ENCODE peak calls at places on chromosome 22, in five cellular contexts. One of them, this sample, is unnamed.

GRCh38 chr22:38710352-38710751 is 4.6 kb downstream of the GTPBP1 start:
- DNase-seq in adrenal gland: no peak
- DNase-seq in fibroblast of lung: no peak
- DNase-seq in lung: no peak
- DNase-seq in mucosa of descending colon: no peak
- DNase-seq in this sample: no peak

GRCh38 chr22:37923927-37924326 is 17.8 kb downstream of the MICALL1 start:
- DNase-seq in adrenal gland: no peak
- DNase-seq in fibroblast of lung: no peak
- DNase-seq in lung: no peak
- DNase-seq in mucosa of descending colon: no peak
- DNase-seq in this sample: no peak

GRCh38 chr22:37331811-37332536 is 49.7 kb downstream of the CYTH4 start:
- DNase-seq in adrenal gland: no peak
- DNase-seq in fibroblast of lung: no peak
- DNase-seq in lung: no peak
- DNase-seq in mucosa of descending colon: no peak
- DNase-seq in this sample: no peak

GRCh38 chr22:30004689-30005088 is 75.6 kb upstream of the HORMAD2 start:
- DNase-seq in adrenal gland: no peak
- DNase-seq in fibroblast of lung: peak; percentile 19
- DNase-seq in lung: no peak
- DNase-seq in mucosa of descending colon: no peak
- DNase-seq in this sample: peak; percentile 66

GRCh38 chr22:33923660-33924246 is 3.5 kb upstream of the LARGE1 start:
- DNase-seq in adrenal gland: peak; percentile 70
- DNase-seq in fibroblast of lung: peak; percentile 59
- DNase-seq in lung: peak; percentile 69
- DNase-seq in mucosa of descending colon: no peak
- DNase-seq in this sample: peak; percentile 34

GRCh38 chr22:28711820-28712777 is 29.5 kb downstream of the CHEK2 start:
- DNase-seq in adrenal gland: no peak
- DNase-seq in fibroblast of lung: peak; percentile 96
- DNase-seq in lung: no peak
- DNase-seq in mucosa of descending colon: no peak
- DNase-seq in this sample: peak; percentile 31

GRCh38 chr22:30903876-30904460 is 64.6 kb downstream of the MORC2 start:
- DNase-seq in adrenal gland: no peak
- DNase-seq in fibroblast of lung: no peak
- DNase-seq in lung: no peak
- DNase-seq in mucosa of descending colon: peak; percentile 6
- DNase-seq in this sample: no peak

GRCh38 chr22:37907036-37907954 is 1.2 kb downstream of the MICALL1 start:
- DNase-seq in adrenal gland: no peak
- DNase-seq in fibroblast of lung: no peak
- DNase-seq in lung: no peak
- DNase-seq in mucosa of descending colon: no peak
- DNase-seq in this sample: no peak

GRCh38 chr22:50713008-50713385 is 25.0 kb upstream of the ACR start:
- DNase-seq in adrenal gland: no peak
- DNase-seq in fibroblast of lung: no peak
- DNase-seq in lung: no peak
- DNase-seq in mucosa of descending colon: peak; percentile 8
- DNase-seq in this sample: no peak

GRCh38 chr22:17443413-17444203 is 74.3 kb downstream of the CECR2 start:
- DNase-seq in adrenal gland: no peak
- DNase-seq in fibroblast of lung: no peak
- DNase-seq in lung: no peak
- DNase-seq in mucosa of descending colon: no peak
- DNase-seq in this sample: no peak

GRCh38 chr22:39291501-39291900 is 27.9 kb downstream of the RPL3 start:
- DNase-seq in adrenal gland: no peak
- DNase-seq in fibroblast of lung: no peak
- DNase-seq in lung: no peak
- DNase-seq in mucosa of descending colon: no peak
- DNase-seq in this sample: no peak

GRCh38 chr22:32987081-32987631 is 71.0 kb downstream of the SYN3 start:
- DNase-seq in adrenal gland: peak; percentile 75
- DNase-seq in fibroblast of lung: peak; percentile 93
- DNase-seq in lung: no peak
- DNase-seq in mucosa of descending colon: no peak
- DNase-seq in this sample: no peak

GRCh38 chr22:25930083-25930482 is 188.1 kb downstream of the MYO18B start:
- DNase-seq in adrenal gland: no peak
- DNase-seq in fibroblast of lung: no peak
- DNase-seq in lung: no peak
- DNase-seq in mucosa of descending colon: no peak
- DNase-seq in this sample: no peak

GRCh38 chr22:40094449-40094848 is 83.3 kb upstream of the TNRC6B start:
- DNase-seq in adrenal gland: no peak
- DNase-seq in fibroblast of lung: no peak
- DNase-seq in lung: no peak
- DNase-seq in mucosa of descending colon: no peak
- DNase-seq in this sample: no peak

GRCh38 chr22:29060251-29060650 is 1.4 kb downstream of the C22orf31 start:
- DNase-seq in adrenal gland: no peak
- DNase-seq in fibroblast of lung: no peak
- DNase-seq in lung: no peak
- DNase-seq in mucosa of descending colon: no peak
- DNase-seq in this sample: no peak

DNA sequence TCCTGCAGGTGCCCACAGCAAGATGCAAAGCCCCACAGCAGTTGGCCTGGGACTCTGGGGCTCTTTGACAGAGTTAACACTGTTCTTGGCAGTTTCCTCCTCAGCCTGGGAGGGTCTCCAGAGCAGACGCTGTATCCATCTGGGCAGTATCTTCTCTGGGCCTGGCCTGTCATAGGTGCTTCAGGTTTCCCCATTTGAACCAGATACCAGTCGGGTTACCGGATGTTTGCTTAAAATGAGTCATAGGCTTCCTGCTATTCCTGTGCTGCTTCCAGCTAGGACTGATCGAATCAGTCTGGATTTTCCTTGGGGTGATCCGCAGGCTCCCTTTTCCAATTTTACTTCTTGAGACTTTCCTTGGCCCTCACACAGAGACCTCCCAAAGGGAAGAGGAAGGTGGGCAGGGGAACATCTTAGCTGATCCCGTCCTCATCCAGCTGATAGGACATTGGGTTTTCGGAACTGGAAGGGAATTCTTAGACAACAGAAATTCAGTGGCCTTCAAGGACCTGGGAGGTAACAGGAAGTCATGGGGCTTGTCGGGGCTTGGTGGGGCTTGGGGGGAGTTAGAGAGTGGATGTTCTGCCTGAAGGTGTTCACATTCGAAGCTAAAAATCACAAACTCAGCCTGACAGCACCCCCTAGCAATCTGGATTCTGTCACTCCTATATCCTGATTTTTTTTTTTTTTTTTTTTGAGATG is 2.4 kb upstream of the RANGAP1 start:
- DNase-seq in adrenal gland: peak; percentile 47
- DNase-seq in fibroblast of lung: peak; percentile 84
- DNase-seq in lung: no peak
- DNase-seq in mucosa of descending colon: no peak
- DNase-seq in this sample: peak; percentile 81
- H3K4me3 ChIP-seq in adrenal gland: no peak overlapping the region
- H3K4me3 ChIP-seq in fibroblast of lung: no peak overlapping the region
- H3K4me3 ChIP-seq in lung: no peak overlapping the region
- H3K4me3 ChIP-seq in mucosa of descending colon: no peak overlapping the region
- H3K4me3 ChIP-seq in this sample: no peak overlapping the region

DNA sequence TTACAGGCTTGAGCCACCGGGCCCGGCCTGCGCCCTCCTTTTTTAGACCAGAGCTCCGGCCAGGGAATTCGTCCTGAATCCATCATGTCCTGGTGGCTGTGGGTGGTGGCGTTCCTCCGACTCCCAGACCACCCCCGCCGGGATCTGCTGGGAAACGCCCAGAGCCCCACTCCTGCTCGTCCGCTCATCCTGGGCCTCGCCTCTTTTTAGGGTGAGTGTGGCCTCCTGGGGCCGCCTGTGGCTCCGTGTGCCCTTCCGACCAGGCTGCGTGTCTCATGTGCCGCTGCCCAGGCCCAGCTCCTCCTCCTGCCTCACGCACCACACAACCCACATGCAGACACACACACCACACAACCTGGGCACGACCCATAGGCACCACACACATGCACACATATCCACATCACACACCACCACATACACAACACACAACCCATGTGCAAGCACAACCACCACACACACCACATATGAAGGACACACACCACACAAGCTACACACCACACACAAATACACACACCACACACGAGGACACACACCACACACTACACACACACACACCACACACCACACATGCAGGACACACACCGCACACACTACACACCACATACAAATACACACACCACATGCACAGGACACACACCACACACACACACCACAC is 946.2 kb downstream of the BRD1 start:
- DNase-seq in adrenal gland: no peak
- DNase-seq in fibroblast of lung: no peak
- DNase-seq in lung: no peak
- DNase-seq in mucosa of descending colon: no peak
- DNase-seq in this sample: no peak
- H3K9me3 ChIP-seq in adrenal gland: no peaks in the 10 kb centered on the region
- H3K9me3 ChIP-seq in fibroblast of lung: peaks cover 3% of the 10 kb centered on the region
- H3K9me3 ChIP-seq in lung: peaks cover 8% of the 10 kb centered on the region
- H3K9me3 ChIP-seq in mucosa of descending colon: no peaks in the 10 kb centered on the region
- H3K9me3 ChIP-seq in this sample: no peaks in the 10 kb centered on the region

GRCh38 chr22:43890901-43891331 is 897 bp downstream of the PNPLA5 start:
- DNase-seq in adrenal gland: no peak
- DNase-seq in fibroblast of lung: peak; percentile 20
- DNase-seq in lung: no peak
- DNase-seq in mucosa of descending colon: no peak
- DNase-seq in this sample: no peak

GRCh38 chr22:43889366-43890253 is 2.2 kb downstream of the PNPLA5 start:
- DNase-seq in adrenal gland: no peak
- DNase-seq in fibroblast of lung: peak; percentile 29
- DNase-seq in lung: no peak
- DNase-seq in mucosa of descending colon: no peak
- DNase-seq in this sample: no peak

GRCh38 chr22:43893266-43893665 is 1.5 kb upstream of the PNPLA5 start:
- DNase-seq in adrenal gland: no peak
- DNase-seq in fibroblast of lung: no peak
- DNase-seq in lung: no peak
- DNase-seq in mucosa of descending colon: no peak
- DNase-seq in this sample: no peak

GRCh38 chr22:43892183-43892894 is 526 bp upstream of the PNPLA5 start:
- DNase-seq in adrenal gland: no peak
- DNase-seq in fibroblast of lung: no peak
- DNase-seq in lung: no peak
- DNase-seq in mucosa of descending colon: no peak
- DNase-seq in this sample: no peak

DNA sequence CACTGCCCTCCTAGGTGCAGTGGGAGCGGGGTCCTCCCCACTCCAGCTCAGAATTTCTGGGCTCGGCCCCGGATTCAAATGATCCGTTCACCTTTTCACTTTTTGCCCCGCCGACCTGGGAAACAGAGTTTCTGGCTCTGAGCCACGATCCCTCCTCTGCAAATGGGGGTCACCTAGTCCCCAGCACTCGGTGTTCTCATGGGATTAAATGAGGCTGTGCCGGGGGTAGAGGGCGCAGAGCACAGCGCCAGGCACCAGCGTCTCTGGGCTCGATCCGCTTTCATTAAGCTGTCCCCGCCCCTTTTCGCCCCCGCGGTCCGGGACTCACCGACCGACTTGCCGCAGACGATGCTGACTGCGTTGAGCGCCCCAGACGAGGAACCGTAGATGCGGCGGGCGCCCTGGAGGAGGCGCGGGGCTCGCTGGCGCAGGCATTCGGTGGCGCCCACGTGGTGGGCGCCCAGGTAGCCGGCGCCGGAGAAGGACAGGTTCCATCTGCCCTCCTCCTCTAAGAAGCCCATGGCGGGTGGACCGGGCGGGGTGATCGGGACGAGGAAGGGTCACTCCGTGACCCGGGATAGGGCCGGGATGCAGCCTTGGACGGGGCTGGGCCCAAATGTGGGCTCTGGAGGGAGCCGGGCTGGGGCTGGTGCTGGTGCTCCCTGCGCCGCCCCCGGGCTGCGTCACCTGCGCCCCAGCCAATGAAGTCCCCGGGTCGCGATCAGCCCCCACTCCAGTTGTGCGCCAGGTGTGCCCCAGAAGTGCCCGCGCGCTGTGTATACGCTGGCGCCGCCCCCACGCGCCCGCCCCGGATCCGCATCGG is at the start of gene PNPLA5:
- DNase-seq in adrenal gland: no peak
- DNase-seq in fibroblast of lung: peak; percentile 40
- DNase-seq in lung: no peak
- DNase-seq in mucosa of descending colon: no peak
- DNase-seq in this sample: no peak
- H3K4me3 ChIP-seq in adrenal gland: no peak within 1 kb of the TSS
- H3K4me3 ChIP-seq in fibroblast of lung: peak within 1 kb of the TSS; percentile 40
- H3K4me3 ChIP-seq in lung: no peak within 1 kb of the TSS
- H3K4me3 ChIP-seq in mucosa of descending colon: no peak within 1 kb of the TSS
- H3K4me3 ChIP-seq in this sample: no peak within 1 kb of the TSS

GRCh38 chr22:42438293-42438650 is 6.1 kb upstream of the NFAM1 start:
- DNase-seq in adrenal gland: no peak
- DNase-seq in fibroblast of lung: no peak
- DNase-seq in lung: no peak
- DNase-seq in mucosa of descending colon: no peak
- DNase-seq in this sample: no peak

GRCh38 chr22:42439821-42440674 is 7.8 kb upstream of the NFAM1 start:
- DNase-seq in adrenal gland: peak; percentile 33
- DNase-seq in fibroblast of lung: peak; percentile 35
- DNase-seq in lung: no peak
- DNase-seq in mucosa of descending colon: no peak
- DNase-seq in this sample: peak; percentile 28

GRCh38 chr22:42439021-42439420 is 6.8 kb upstream of the NFAM1 start:
- DNase-seq in adrenal gland: no peak
- DNase-seq in fibroblast of lung: no peak
- DNase-seq in lung: no peak
- DNase-seq in mucosa of descending colon: no peak
- DNase-seq in this sample: no peak

GRCh38 chr22:42436402-42436801 is 4.2 kb upstream of the NFAM1 start:
- DNase-seq in adrenal gland: no peak
- DNase-seq in fibroblast of lung: no peak
- DNase-seq in lung: no peak
- DNase-seq in mucosa of descending colon: no peak
- DNase-seq in this sample: no peak

DNA sequence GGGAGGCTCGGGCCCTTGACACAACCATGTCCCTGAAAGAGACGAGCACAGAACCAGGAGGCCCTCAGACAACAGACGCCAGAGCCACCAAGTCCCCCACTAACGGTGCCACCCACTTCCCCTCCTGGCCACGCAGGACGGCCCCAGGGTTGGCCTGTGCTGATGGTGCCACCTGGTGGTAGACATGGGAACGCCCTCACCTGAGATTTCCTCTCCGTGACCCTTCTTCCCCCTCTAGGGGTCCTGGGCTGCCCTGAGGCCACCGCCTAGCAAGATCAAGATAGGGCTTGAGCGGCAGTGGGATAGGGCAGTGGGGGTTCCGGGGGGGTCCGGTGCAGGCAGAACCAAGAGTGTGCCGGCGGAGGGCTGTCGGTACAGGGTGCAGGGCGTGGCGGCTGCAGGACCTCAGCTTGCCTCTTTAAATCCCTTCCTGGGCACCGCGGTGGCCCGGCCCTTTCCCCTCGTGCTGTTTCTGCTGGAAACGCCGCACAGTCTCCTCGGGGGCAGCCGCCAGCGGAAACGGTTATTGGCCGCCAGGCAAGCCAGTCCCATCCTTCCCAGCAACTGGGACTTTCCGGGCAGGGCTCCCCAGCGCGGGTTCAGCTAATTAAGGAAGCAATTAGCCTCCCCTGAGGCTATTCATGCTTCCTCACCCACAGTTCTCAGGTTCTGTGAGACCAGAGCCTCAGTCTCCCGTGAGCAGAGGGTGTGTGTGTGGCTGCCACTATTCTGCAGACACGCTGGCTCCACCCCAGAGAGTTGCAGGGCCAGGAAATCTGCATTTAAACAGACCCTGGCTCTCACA is 5.5 kb upstream of the NFAM1 start:
- DNase-seq in adrenal gland: peak; percentile 67
- DNase-seq in fibroblast of lung: peak; percentile 17
- DNase-seq in lung: peak; percentile 82
- DNase-seq in mucosa of descending colon: peak; percentile 84
- DNase-seq in this sample: peak; percentile 38
- H3K9me3 ChIP-seq in adrenal gland: no peaks in the 10 kb centered on the region
- H3K9me3 ChIP-seq in fibroblast of lung: no peaks in the 10 kb centered on the region
- H3K9me3 ChIP-seq in lung: no peaks in the 10 kb centered on the region
- H3K9me3 ChIP-seq in mucosa of descending colon: no peaks in the 10 kb centered on the region
- H3K9me3 ChIP-seq in this sample: no peaks in the 10 kb centered on the region

This sample was measured in MG63.